ENCODE peak calls at places on chromosomes 3 and 15, in four cellular contexts. J is DND-41; K is kidney epithelial cell; B is CD8-positive, alpha-beta T cell. M is an unnamed sample.
A peak's percentile ranks its signal among the peaks of the same experiment; 100 is the strongest.

GRCh38 chr15:77867266-77868047 is 210.1 kb downstream of the TBC1D2B start:
- DNase-seq in J (no peak), K (no peak), B (no peak), M (no peak)

GRCh38 chr3:142447308-142447851 is 457 bp downstream of the XRN1 start:
- DNase-seq in J (peak; percentile 54), K (no peak), B (peak; percentile 65), M (peak; percentile 16)

GRCh38 chr3:132654190-132654589 is 5.4 kb downstream of the ACAD11 start:
- DNase-seq in J (no peak), K (no peak), B (no peak), M (no peak)

GRCh38 chr3:62233065-62233464 is 140.3 kb downstream of the FEZF2 start:
- DNase-seq in J (no peak), K (no peak), B (no peak), M (no peak)

GRCh38 chr15:58095415-58095814 is 29.9 kb upstream of the ALDH1A2 start:
- DNase-seq in J (no peak), K (no peak), B (no peak), M (no peak)

GRCh38 chr3:79018671-79019136 is 749.1 kb downstream of the ROBO1 start:
- DNase-seq in J (no peak), K (no peak), B (peak; percentile 50), M (no peak)

GRCh38 chr15:52427804-52428203 is 100.9 kb downstream of the MYO5A start:
- DNase-seq in J (no peak), K (peak; percentile 35), B (no peak), M (no peak)

GRCh38 chr15:90618330-90619136 is 88.8 kb downstream of the CRTC3 start:
- DNase-seq in J (no peak), K (no peak), B (no peak), M (no peak)

DNA sequence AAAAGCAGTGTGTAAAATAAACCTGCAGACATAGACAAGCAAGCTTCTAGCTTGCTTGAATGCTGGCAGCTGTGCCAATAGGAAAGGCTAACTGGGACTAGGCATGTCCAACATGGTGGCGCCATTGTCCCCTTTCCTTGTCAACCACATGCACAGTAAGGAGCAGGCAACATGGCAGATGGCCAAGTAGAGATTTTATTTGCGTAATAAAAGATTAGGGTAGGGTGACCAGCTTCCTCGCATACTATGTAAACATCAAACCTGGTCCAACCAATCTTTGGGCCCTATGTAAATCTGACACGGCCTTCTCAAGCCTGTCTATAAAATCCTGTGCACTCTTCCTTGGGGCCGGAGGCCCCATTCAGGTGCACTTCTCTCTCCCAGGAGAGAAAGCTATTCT is 575.4 kb upstream of the GOLIM4 start:
- DNase-seq in J (no peak), K (no peak), B (no peak), M (no peak)
- H3K4me3 ChIP-seq in J (no peak overlapping the region), K (no peak overlapping the region), B (no peak overlapping the region), M (no peak overlapping the region)

GRCh38 chr3:52195823-52196331 is 2.1 kb upstream of the ALAS1 start:
- DNase-seq in J (no peak), K (no peak), B (no peak), M (no peak)

GRCh38 chr3:52196977-52197376 is 983 bp upstream of the ALAS1 start:
- DNase-seq in J (no peak), K (no peak), B (no peak), M (no peak)

GRCh38 chr3:52198643-52199608 is 966 bp downstream of the ALAS1 start:
- DNase-seq in J (no peak), K (no peak), B (no peak), M (no peak)

GRCh38 chr3:52197499-52197841 is 490 bp upstream of the ALAS1 start:
- DNase-seq in J (no peak), K (no peak), B (no peak), M (no peak)

DNA sequence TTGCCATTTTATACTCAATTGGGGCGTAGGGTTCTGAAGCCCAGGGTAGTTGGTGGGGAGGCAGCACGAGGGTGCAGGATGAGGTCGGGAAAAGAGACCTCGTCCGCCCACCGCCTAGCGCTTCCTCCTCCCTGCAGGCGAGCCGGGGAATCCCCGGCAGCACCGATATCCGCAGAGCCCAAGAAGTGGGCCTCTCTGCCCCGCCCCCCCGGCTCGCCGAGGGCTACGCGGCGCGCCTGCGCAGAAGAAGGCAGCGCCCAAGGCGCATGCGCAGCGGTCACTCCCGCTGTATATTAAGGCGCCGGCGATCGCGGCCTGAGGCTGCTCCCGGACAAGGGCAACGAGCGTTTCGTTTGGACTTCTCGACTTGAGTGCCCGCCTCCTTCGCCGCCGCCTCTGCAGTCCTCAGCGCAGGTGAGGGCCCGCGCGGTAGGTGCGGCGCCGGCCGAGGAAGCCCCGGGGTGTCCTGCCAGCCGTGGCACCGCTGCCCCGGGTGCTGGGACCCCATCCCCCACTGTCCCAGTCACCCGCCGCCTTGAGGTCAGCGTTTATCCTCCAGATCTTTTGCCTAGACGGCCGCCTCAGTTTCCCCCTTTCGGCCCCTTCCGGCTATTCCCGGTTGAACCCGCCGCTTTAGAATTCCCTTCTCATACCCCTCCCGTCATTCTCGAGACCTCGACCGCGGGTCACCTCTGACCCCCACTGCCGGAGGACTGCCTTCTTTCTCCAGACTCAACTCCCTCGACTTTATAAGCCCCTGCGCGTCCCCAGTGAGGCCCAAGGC is at the start of gene ALAS1:
- DNase-seq in J (peak; percentile 93), K (peak; percentile 51), B (peak; percentile 98), M (peak; percentile 69)
- TF ChIP-seq CTCF in J (peak; percentile 37), K (no peak), B (no peak), M (no peak)

GRCh38 chr3:32820971-32821685 is 3.3 kb downstream of the TRIM71 start:
- DNase-seq in J (no peak), K (no peak), B (no peak), M (no peak)
- H3K4me3 ChIP-seq in J (no peak overlapping the region), K (peak overlapping the region; percentile 11), B (no peak overlapping the region), M (no peak overlapping the region)

GRCh38 chr15:67732994-67733393 is 92.3 kb upstream of the SKOR1 start:
- DNase-seq in J (no peak), K (no peak), B (no peak), M (no peak)
- TF ChIP-seq CTCF in J (no peak), K (no peak), B (no peak), M (no peak)

GRCh38 chr3:128499724-128500275 is 6.8 kb upstream of the GATA2 start:
- DNase-seq in J (no peak), K (no peak), B (peak; percentile 41), M (no peak)

GRCh38 chr3:128502712-128503111 is 9.7 kb upstream of the GATA2 start:
- DNase-seq in J (no peak), K (no peak), B (no peak), M (no peak)

GRCh38 chr3:128503164-128503651 is 10.2 kb upstream of the GATA2 start:
- DNase-seq in J (no peak), K (no peak), B (no peak), M (no peak)

GRCh38 chr3:128500556-128500955 is 7.6 kb upstream of the GATA2 start:
- DNase-seq in J (no peak), K (no peak), B (no peak), M (no peak)

GRCh38 chr3:128501431-128501830 is 8.4 kb upstream of the GATA2 start:
- DNase-seq in J (no peak), K (no peak), B (no peak), M (no peak)
- H3K4me3 ChIP-seq in J (no peak overlapping the region), K (no peak overlapping the region), B (no peak overlapping the region), M (no peak overlapping the region)